ENCODE peak calls at places on chromosome 1, in ten cellular contexts. Z, Q, A, P, T, K, N, O, I and U are unnamed samples.

GRCh38 chr1:65512967-65513777 is 92.7 kb downstream of the LEPR start:
- DNase-seq in P (no peak), Z (no peak), I (no peak), T (peak; percentile 31), N (no peak), Q (no peak), O (no peak), A (no peak), K (no peak), U (no peak)

GRCh38 chr1:192311281-192311680 is 5.5 kb upstream of the RGS21 start:
- DNase-seq in Q (peak; percentile 32), I (no peak), O (no peak), T (peak; percentile 9), Z (peak; percentile 82), A (no peak), P (peak; percentile 54), K (no peak), N (peak; percentile 36), U (peak; percentile 24)

GRCh38 chr1:7541629-7542028 is 229.5 kb upstream of the VAMP3 start:
- DNase-seq in A (no peak), Q (no peak), I (no peak), P (no peak), N (no peak), T (peak; percentile 53), K (no peak), Z (peak; percentile 77), O (no peak), U (no peak)

GRCh38 chr1:15342568-15342967 is 67.1 kb upstream of the EFHD2 start:
- DNase-seq in O (no peak), N (no peak), Z (no peak), Q (no peak), A (no peak), K (no peak), P (no peak), I (no peak), T (no peak), U (no peak)

GRCh38 chr1:94743866-94744265 is 76.3 kb upstream of the SLC44A3 start:
- DNase-seq in Z (no peak), Q (no peak), N (no peak), T (peak; percentile 83), I (no peak), K (no peak), O (no peak), A (no peak), P (no peak), U (no peak)

GRCh38 chr1:20732071-20732587 is 374 bp downstream of the SH2D5 start:
- DNase-seq in K (no peak), P (peak; percentile 90), T (peak; percentile 70), I (peak; percentile 70), A (peak; percentile 73), N (peak; percentile 67), O (peak; percentile 46), Z (peak; percentile 56), Q (no peak), U (peak; percentile 62)

GRCh38 chr1:206112600-206113301 is 4.4 kb downstream of the AVPR1B start:
- DNase-seq in K (peak; percentile 61), N (peak; percentile 53), T (no peak), A (no peak), I (no peak), Q (no peak), P (no peak), Z (no peak), O (no peak), U (no peak)

GRCh38 chr1:3907031-3907534 is 7.0 kb upstream of the C1orf174 start:
- DNase-seq in Q (no peak), T (no peak), K (no peak), I (peak; percentile 36), O (no peak), A (no peak), P (no peak), N (no peak), Z (no peak), U (no peak)

GRCh38 chr1:1304331-1305299 is 3.1 kb downstream of the ACAP3 start:
- DNase-seq in O (peak; percentile 62), K (peak; percentile 51), A (peak; percentile 87), I (peak; percentile 86), Q (peak; percentile 27), Z (peak; percentile 81), N (peak; percentile 76), T (peak; percentile 58), P (peak; percentile 66), U (peak; percentile 36)

GRCh38 chr1:113608371-113608770 is 150.9 kb downstream of the PHTF1 start:
- DNase-seq in K (no peak), A (no peak), P (no peak), Z (no peak), T (no peak), I (no peak), N (no peak), Q (no peak), O (no peak), U (no peak)

GRCh38 chr1:220692436-220693228 is 2.5 kb downstream of the C1orf115 start:
- DNase-seq in N (no peak), Q (peak; percentile 6), K (no peak), O (no peak), T (no peak), I (no peak), Z (peak; percentile 37), P (no peak), A (no peak), U (no peak)

GRCh38 chr1:206560021-206560716 is 52.1 kb downstream of the EIF2D start:
- DNase-seq in P (no peak), K (no peak), Z (peak; percentile 18), I (no peak), N (no peak), T (no peak), Q (no peak), O (peak; percentile 87), A (no peak), U (no peak)

GRCh38 chr1:156097499-156098178 is 15.4 kb upstream of the MEX3A start:
- DNase-seq in Q (no peak), N (no peak), T (no peak), A (no peak), K (no peak), I (no peak), P (no peak), Z (no peak), O (no peak), U (no peak)

GRCh38 chr1:91400133-91400725 is 4.4 kb downstream of the HFM1 start:
- DNase-seq in K (no peak), Q (no peak), Z (peak; percentile 45), A (no peak), N (no peak), I (no peak), P (no peak), T (peak; percentile 37), O (no peak), U (no peak)

GRCh38 chr1:201633811-201634210 is 94.9 kb downstream of the NAV1 start:
- DNase-seq in P (no peak), O (peak; percentile 53), Z (peak; percentile 25), N (no peak), A (no peak), K (no peak), I (no peak), T (no peak), Q (no peak), U (no peak)

GRCh38 chr1:180585994-180586359 is 27.2 kb downstream of the OVAAL start:
- DNase-seq in A (no peak), O (peak; percentile 70), I (no peak), Z (no peak), Q (no peak), T (no peak), P (no peak), K (no peak), N (no peak), U (no peak)

GRCh38 chr1:242828199-242828598 is 303.7 kb upstream of the PLD5 start:
- DNase-seq in Z (no peak), P (peak; percentile 18), Q (no peak), I (no peak), K (no peak), N (no peak), O (no peak), A (no peak), T (no peak), U (no peak)